ENCODE peak calls at places on chromosome 11, in five cellular contexts. Q, S, O, F and B are unnamed samples.

GRCh38 chr11:85029964-85030363 is 597.2 kb downstream of the DLG2 start:
- DNase-seq in S (peak; percentile 11), Q (peak; percentile 60), F (peak; percentile 60), O (peak; percentile 14), B (peak; percentile 23)

GRCh38 chr11:116563028-116563712 is 209.6 kb downstream of the BUD13 start:
- DNase-seq in Q (peak; percentile 21), F (peak; percentile 76), O (peak; percentile 51), S (peak; percentile 57), B (no peak)

GRCh38 chr11:72069787-72070251 is 10.5 kb downstream of the NUMA1 start:
- DNase-seq in O (peak; percentile 85), F (peak; percentile 97), S (peak; percentile 78), Q (peak; percentile 84), B (peak; percentile 74)

GRCh38 chr11:77086521-77087472 is 15.8 kb upstream of the OMP start:
- DNase-seq in S (no peak), F (no peak), Q (no peak), O (no peak), B (no peak)

GRCh38 chr11:1827095-1827797 is 7.5 kb upstream of the SYT8 start:
- DNase-seq in Q (peak; percentile 65), O (peak; percentile 86), F (peak; percentile 88), S (peak; percentile 41), B (peak; percentile 89)

GRCh38 chr11:6633422-6634408 is 14.5 kb upstream of the TPP1 start:
- DNase-seq in Q (no peak), O (no peak), F (no peak), S (no peak), B (no peak)

GRCh38 chr11:8683115-8683807 is 669 bp downstream of the RPL27A start:
- DNase-seq in S (no peak), O (peak; percentile 14), F (peak; percentile 38), Q (no peak), B (no peak)

GRCh38 chr11:47143322-47143721 is 33.4 kb downstream of the ARFGAP2 start:
- DNase-seq in O (peak; percentile 79), Q (peak; percentile 97), F (peak; percentile 91), S (no peak), B (peak; percentile 64)

GRCh38 chr11:17161515-17161914 is 46.3 kb downstream of the PIK3C2A start:
- DNase-seq in O (no peak), S (no peak), F (no peak), Q (no peak), B (no peak)

GRCh38 chr11:17598700-17599459 is 51.8 kb downstream of the OTOG start:
- DNase-seq in S (peak; percentile 59), O (peak; percentile 18), Q (peak; percentile 55), F (peak; percentile 75), B (peak; percentile 20)

GRCh38 chr11:97751405-97751804 is 1269.3 kb upstream of the CNTN5 start:
- DNase-seq in F (no peak), O (no peak), Q (no peak), S (no peak), B (no peak)

GRCh38 chr11:68828155-68828931 is 13.4 kb downstream of the CPT1A start:
- DNase-seq in S (no peak), O (no peak), F (no peak), Q (no peak), B (no peak)

GRCh38 chr11:34332524-34332923 is 25.3 kb downstream of the ABTB2 start:
- DNase-seq in S (no peak), O (no peak), F (no peak), Q (no peak), B (no peak)

GRCh38 chr11:60570970-60571369 is 55.8 kb downstream of the MS4A13 start:
- DNase-seq in O (no peak), S (no peak), Q (no peak), F (no peak), B (no peak)

GRCh38 chr11:7893792-7894191 is 37.3 kb downstream of the OR10A6 start:
- DNase-seq in Q (no peak), S (no peak), F (no peak), O (no peak), B (no peak)

GRCh38 chr11:34208266-34209135 is 103.1 kb downstream of the NAT10 start:
- DNase-seq in Q (peak; percentile 39), F (peak; percentile 63), O (peak; percentile 42), S (peak; percentile 50), B (peak; percentile 82)

GRCh38 chr11:57432714-57433163 is 5.8 kb upstream of the SLC43A3 start:
- DNase-seq in O (peak; percentile 90), F (peak; percentile 90), Q (peak; percentile 93), S (no peak), B (peak; percentile 77)

GRCh38 chr11:119626197-119626909 is 102.6 kb downstream of the NECTIN1 start:
- DNase-seq in S (no peak), F (no peak), O (no peak), Q (no peak), B (no peak)

GRCh38 chr11:13535819-13536218 is 40.0 kb upstream of the PTH start:
- DNase-seq in S (peak; percentile 15), Q (no peak), O (no peak), F (peak; percentile 2), B (peak; percentile 2)

GRCh38 chr11:129090056-129090455 is 102.1 kb downstream of the ARHGAP32 start:
- DNase-seq in S (no peak), O (peak; percentile 72), F (peak; percentile 26), Q (peak; percentile 56), B (peak; percentile 9)

GRCh38 chr11:119975561-119976152 is 162.3 kb downstream of the TRIM29 start:
- DNase-seq in Q (no peak), O (no peak), S (no peak), F (no peak), B (no peak)

GRCh38 chr11:2536440-2536989 is 91.7 kb downstream of the KCNQ1 start:
- DNase-seq in S (no peak), O (no peak), Q (no peak), F (no peak), B (no peak)

GRCh38 chr11:47503227-47503626 is 49.7 kb downstream of the CELF1 start:
- DNase-seq in O (no peak), F (no peak), Q (no peak), S (no peak), B (no peak)

GRCh38 chr11:3971756-3972404 is 116.4 kb downstream of the STIM1 start:
- DNase-seq in S (peak; percentile 26), F (peak; percentile 60), Q (peak; percentile 46), O (no peak), B (peak; percentile 26)

GRCh38 chr11:101582242-101583052 is 1.4 kb downstream of the TRPC6 start:
- DNase-seq in Q (peak; percentile 31), O (no peak), F (peak; percentile 29), S (peak; percentile 10), B (peak; percentile 8)

GRCh38 chr11:115759622-115760527 is 255.7 kb upstream of the CADM1 start:
- DNase-seq in Q (no peak), F (peak; percentile 30), O (peak; percentile 10), S (no peak), B (no peak)

GRCh38 chr11:25211635-25212251 is 714.9 kb downstream of the LUZP2 start:
- DNase-seq in S (no peak), O (no peak), F (no peak), Q (no peak), B (peak; percentile 75)

GRCh38 chr11:115740365-115740764 is 236.2 kb upstream of the CADM1 start:
- DNase-seq in O (no peak), Q (no peak), F (no peak), S (no peak), B (no peak)

GRCh38 chr11:62500066-62501035 is 46.3 kb downstream of the AHNAK start:
- DNase-seq in S (no peak), O (no peak), Q (no peak), F (no peak), B (peak; percentile 96)

GRCh38 chr11:61345170-61345610 is 12.2 kb downstream of the TKFC start:
- DNase-seq in F (no peak), O (no peak), S (no peak), Q (no peak), B (no peak)

GRCh38 chr11:133228406-133229330 is 303.6 kb downstream of the OPCML start:
- DNase-seq in F (no peak), S (no peak), Q (no peak), O (no peak), B (no peak)
- H3K4me2 ChIP-seq in F (no peak overlapping the region), S (no peak overlapping the region), Q (no peak overlapping the region), O (peak overlapping the region; percentile 50), B (no peak overlapping the region)

GRCh38 chr11:126366064-126366822 is 10.8 kb downstream of the ST3GAL4 start:
- DNase-seq in F (no peak), O (no peak), Q (no peak), S (no peak), B (no peak)
- H3K4me2 ChIP-seq in F (no peak overlapping the region), O (no peak overlapping the region), Q (no peak overlapping the region), S (no peak overlapping the region), B (no peak overlapping the region)

GRCh38 chr11:94067010-94067409 is 45.9 kb downstream of the HEPHL1 start:
- DNase-seq in Q (no peak), S (no peak), F (no peak), O (peak; percentile 6), B (no peak)
- H3K4me2 ChIP-seq in Q (no peak overlapping the region), S (no peak overlapping the region), F (no peak overlapping the region), O (no peak overlapping the region), B (no peak overlapping the region)

DNA sequence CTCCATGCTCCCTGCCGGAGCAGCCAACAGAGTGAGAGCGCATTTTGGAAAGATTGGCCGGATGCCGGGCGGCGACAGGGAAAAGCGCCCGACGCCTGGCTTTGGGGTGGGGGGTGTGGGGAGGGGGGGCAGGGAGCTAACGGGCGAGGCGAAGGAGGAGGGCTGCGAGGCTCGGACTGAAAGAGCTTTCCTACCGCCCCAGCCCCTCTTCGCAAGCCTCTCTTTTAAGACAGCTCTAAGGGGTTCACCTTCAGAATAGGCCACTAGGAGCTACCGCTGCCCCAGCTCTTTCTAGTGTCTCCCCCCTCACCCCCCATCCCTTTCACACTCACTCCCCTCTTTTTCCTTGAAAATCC is 3.5 kb upstream of the DBX1 start:
- DNase-seq in Q (no peak), O (no peak), S (no peak), F (no peak), B (no peak)
- H3K4me2 ChIP-seq in Q (peak overlapping the region; percentile 84), O (peak overlapping the region; percentile 82), S (peak overlapping the region; percentile 98), F (no peak overlapping the region), B (no peak overlapping the region)